ENCODE peak calls at places on chromosomes 6 and 20, in six cellular contexts. F is EH; T is fibroblast of the conjunctiva; I is hypothalamus; R is activated T-helper 2 cell treated with anti-CD3 and anti-CD28 coated beads, Interferon-gamma antibody, Interleukin-2, Interleukin-4, amounts not matched to agents 10 μg/mL and 5 μg/mL and 100 μg/mL, durations not matched to agents 14 hours and 24 hours and 36 hours; X is H7. V is an unnamed sample.
A peak's percentile ranks its signal among the peaks of the same experiment; 100 is the strongest.

GRCh38 chr6:144104898-144105487 is 9.6 kb upstream of the SF3B5 start:
- DNase-seq in F (peak; percentile 78), T (peak; percentile 69), I (no peak), R (no peak), X (peak; percentile 24), V (peak; percentile 67)

GRCh38 chr20:63750807-63751470 is 11.4 kb downstream of the SLC2A4RG start:
- DNase-seq in F (no peak), T (no peak), I (no peak), R (peak; percentile 44), X (peak; percentile 81), V (no peak)

GRCh38 chr20:4959582-4959981 is 41.7 kb downstream of the SLC23A2 start:
- DNase-seq in F (peak; percentile 50), T (no peak), I (no peak), R (no peak), X (no peak), V (no peak)

GRCh38 chr6:113586413-113586812 is 270.7 kb upstream of the MARCKS start:
- DNase-seq in F (peak; percentile 83), T (no peak), I (no peak), R (no peak), X (no peak), V (peak; percentile 45)

GRCh38 chr20:4073852-4074741 is 58.7 kb upstream of the RNF24 start:
- DNase-seq in F (no peak), T (no peak), I (no peak), R (no peak), X (no peak), V (no peak)

GRCh38 chr6:34234667-34235604 is 1.7 kb upstream of the HMGA1 start:
- DNase-seq in F (no peak), T (no peak), I (no peak), R (no peak), X (peak; percentile 99), V (no peak)

GRCh38 chr6:34953084-34954025 is 64.3 kb downstream of the ANKS1A start:
- DNase-seq in F (peak; percentile 61), T (peak; percentile 62), I (no peak), R (no peak), X (no peak), V (peak; percentile 67)

GRCh38 chr20:44594730-44595129 is 12.4 kb downstream of the PKIG start:
- DNase-seq in F (peak; percentile 72), T (no peak), I (no peak), R (no peak), X (no peak), V (peak; percentile 56)

GRCh38 chr20:53608071-53608455 is 14.4 kb upstream of the ZNF217 start:
- DNase-seq in F (no peak), T (no peak), I (no peak), R (no peak), X (no peak), V (no peak)

GRCh38 chr20:31669876-31670275 is 32.2 kb downstream of the COX4I2 start:
- DNase-seq in F (no peak), T (no peak), I (no peak), R (no peak), X (no peak), V (no peak)

GRCh38 chr6:109690740-109691687 is at the start of the genes AK9 and FIG4:
- DNase-seq in F (peak; percentile 93), T (peak; percentile 86), I (peak; percentile 85), R (peak; percentile 84), X (peak; percentile 93), V (peak; percentile 88)

GRCh38 chr6:167738386-167738785 is 88.3 kb upstream of the AFDN start:
- DNase-seq in F (no peak), T (no peak), I (no peak), R (no peak), X (peak; percentile 24), V (no peak)

GRCh38 chr6:69098910-69099309 is 463.8 kb downstream of the ADGRB3 start:
- DNase-seq in F (no peak), T (no peak), I (no peak), R (no peak), X (peak; percentile 6), V (no peak)

GRCh38 chr6:169950558-169950957 is 199.1 kb downstream of the ERMARD start:
- DNase-seq in F (no peak), T (no peak), I (no peak), R (no peak), X (peak; percentile 38), V (peak; percentile 20)

GRCh38 chr6:110708295-110708965 is 106.8 kb downstream of the CDK19 start:
- DNase-seq in F (peak; percentile 72), T (peak; percentile 5), I (no peak), R (no peak), X (peak; percentile 31), V (peak; percentile 47)

GRCh38 chr6:42522021-42522420 is 41.8 kb upstream of the UBR2 start:
- DNase-seq in F (peak; percentile 70), T (no peak), I (no peak), R (no peak), X (no peak), V (no peak)

GRCh38 chr6:43982084-43982625 is 145.1 kb downstream of the MRPL14 start:
- DNase-seq in F (no peak), T (no peak), I (no peak), R (no peak), X (peak; percentile 8), V (no peak)

GRCh38 chr20:48635791-48636267 is 192.0 kb downstream of the PREX1 start:
- DNase-seq in F (peak; percentile 52), T (no peak), I (peak; percentile 31), R (peak; percentile 46), X (peak; percentile 96), V (peak; percentile 35)

GRCh38 chr6:25324076-25324762 is 45.0 kb downstream of the CARMIL1 start:
- DNase-seq in F (peak; percentile 59), T (no peak), I (no peak), R (no peak), X (no peak), V (peak; percentile 13)

GRCh38 chr20:36717657-36718056 is 28.2 kb downstream of the NDRG3 start:
- DNase-seq in F (peak; percentile 11), T (no peak), I (no peak), R (no peak), X (peak; percentile 38), V (no peak)